ENCODE peak calls at places on chromosomes 13 and 19, in eight cellular contexts. S is CD8-positive, alpha-beta T cell; K is tibial artery; I is CD4-positive, alpha-beta memory T cell; D is heart right ventricle; W is A673; A is breast epithelium; L is endodermal cell. O is an unnamed sample.

GRCh38 chr13:26621731-26622401 is 64.4 kb downstream of the WASF3 start:
- DNase-seq in S (no peak), K (no peak), I (no peak), D (no peak), W (no peak), A (no peak), L (no peak), O (no peak)

GRCh38 chr13:44155422-44156293 is 218.0 kb upstream of the SERP2 start:
- DNase-seq in S (no peak), K (peak; percentile 70), I (no peak), D (peak; percentile 62), W (no peak), A (peak; percentile 57), L (peak; percentile 69), O (peak; percentile 79)

GRCh38 chr19:36420961-36421748 is 2.7 kb upstream of the ZFP82 start:
- DNase-seq in S (no peak), K (no peak), I (no peak), D (peak; percentile 18), W (peak; percentile 33), A (peak; percentile 51), L (no peak), O (peak; percentile 52)

GRCh38 chr13:49932868-49933267 is 3.3 kb downstream of the SPRYD7 start:
- DNase-seq in S (no peak), K (no peak), I (no peak), D (no peak), W (no peak), A (no peak), L (no peak), O (no peak)

GRCh38 chr13:21901772-21902708 is 231.2 kb downstream of the FGF9 start:
- DNase-seq in S (no peak), K (no peak), I (no peak), D (no peak), W (no peak), A (no peak), L (no peak), O (peak; percentile 71)

GRCh38 chr13:23750383-23751121 is 138.6 kb downstream of the MIPEP start:
- DNase-seq in S (no peak), K (no peak), I (no peak), D (no peak), W (no peak), A (no peak), L (no peak), O (no peak)

GRCh38 chr19:3778104-3778867 is 6.3 kb upstream of the RAX2 start:
- DNase-seq in S (no peak), K (no peak), I (no peak), D (no peak), W (no peak), A (no peak), L (peak; percentile 38), O (peak; percentile 58)

GRCh38 chr19:30227661-30228112 is 144.5 kb upstream of the ZNF536 start:
- DNase-seq in S (no peak), K (peak; percentile 37), I (no peak), D (peak; percentile 65), W (peak; percentile 78), A (peak; percentile 66), L (peak; percentile 92), O (peak; percentile 84)

GRCh38 chr13:42076309-42076713 is 27.9 kb downstream of the DGKH start:
- DNase-seq in S (no peak), K (no peak), I (no peak), D (no peak), W (no peak), A (no peak), L (no peak), O (no peak)

GRCh38 chr13:94014461-94014860 is 465.0 kb downstream of the DCT start:
- DNase-seq in S (no peak), K (no peak), I (no peak), D (no peak), W (no peak), A (no peak), L (no peak), O (no peak)

GRCh38 chr19:35903550-35904179 is 1.3 kb downstream of the HCST start:
- DNase-seq in S (peak; percentile 95), K (peak; percentile 78), I (peak; percentile 91), D (peak; percentile 72), W (peak; percentile 90), A (no peak), L (peak; percentile 92), O (peak; percentile 89)

GRCh38 chr19:49443366-49444099 is 2.2 kb upstream of the SLC17A7 start:
- DNase-seq in S (peak; percentile 94), K (peak; percentile 96), I (peak; percentile 95), D (peak; percentile 96), W (peak; percentile 98), A (peak; percentile 93), L (peak; percentile 99), O (peak; percentile 97)

GRCh38 chr13:40982772-40983171 is 36.3 kb downstream of the ELF1 start:
- DNase-seq in S (peak; percentile 72), K (peak; percentile 54), I (peak; percentile 78), D (peak; percentile 76), W (peak; percentile 93), A (no peak), L (no peak), O (no peak)

GRCh38 chr13:28355046-28355821 is 139.7 kb downstream of the FLT1 start:
- DNase-seq in S (no peak), K (no peak), I (no peak), D (no peak), W (no peak), A (no peak), L (no peak), O (no peak)

GRCh38 chr19:46537136-46538097 is 41.8 kb upstream of the PNMA8B start:
- DNase-seq in S (peak; percentile 52), K (peak; percentile 62), I (peak; percentile 53), D (peak; percentile 38), W (peak; percentile 50), A (no peak), L (peak; percentile 85), O (peak; percentile 86)

GRCh38 chr19:57812201-57812600 is 2.5 kb downstream of the ZNF552 start:
- DNase-seq in S (no peak), K (no peak), I (no peak), D (no peak), W (no peak), A (no peak), L (no peak), O (no peak)

GRCh38 chr13:102648046-102648445 is 46.8 kb downstream of the METTL21C start:
- DNase-seq in S (no peak), K (no peak), I (no peak), D (no peak), W (peak; percentile 47), A (no peak), L (no peak), O (no peak)

GRCh38 chr19:40279761-40280607 is 5.2 kb downstream of the AKT2 start:
- DNase-seq in S (no peak), K (no peak), I (no peak), D (no peak), W (no peak), A (no peak), L (no peak), O (peak; percentile 44)

GRCh38 chr19:36152061-36152885 is at the start of gene COX7A1:
- DNase-seq in S (no peak), K (peak; percentile 85), I (no peak), D (peak; percentile 87), W (no peak), A (no peak), L (peak; percentile 54), O (peak; percentile 82)

GRCh38 chr13:74129500-74130144 is 4.6 kb downstream of the KLF12 start:
- DNase-seq in S (peak; percentile 47), K (no peak), I (peak; percentile 64), D (peak; percentile 12), W (peak; percentile 81), A (no peak), L (no peak), O (peak; percentile 30)

GRCh38 chr19:9467161-9467560 is 31.3 kb downstream of the ZNF560 start:
- DNase-seq in S (no peak), K (no peak), I (no peak), D (no peak), W (no peak), A (no peak), L (no peak), O (no peak)

GRCh38 chr13:61795580-61795979 is 379.9 kb upstream of the PCDH20 start:
- DNase-seq in S (no peak), K (no peak), I (no peak), D (no peak), W (no peak), A (no peak), L (no peak), O (no peak)

GRCh38 chr19:14381689-14382474 is 638 bp downstream of the ADGRE5 start:
- DNase-seq in S (peak; percentile 89), K (peak; percentile 62), I (peak; percentile 89), D (peak; percentile 48), W (peak; percentile 48), A (no peak), L (no peak), O (peak; percentile 76)

DNA sequence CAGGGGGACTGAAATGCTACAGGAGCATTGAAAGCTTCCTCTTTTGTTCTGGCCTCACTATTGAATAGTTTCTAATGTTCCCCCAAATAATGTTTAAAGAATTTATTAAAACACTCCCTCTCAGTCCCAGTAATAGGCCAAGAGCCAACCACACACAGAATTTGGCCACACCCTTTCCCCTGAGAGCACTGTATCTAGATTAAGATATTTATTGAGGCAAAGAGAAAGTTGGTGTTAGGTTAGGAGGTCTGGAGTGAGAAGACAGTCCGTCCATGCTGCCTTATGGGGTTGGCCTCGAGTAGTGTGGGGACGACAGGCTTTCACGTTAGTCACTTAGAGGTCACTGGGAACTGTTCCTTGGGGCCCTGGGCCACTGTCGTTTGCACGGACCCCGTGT is 122.9 kb upstream of the RNF113B start:
- DNase-seq in S (no peak), K (no peak), I (no peak), D (no peak), W (no peak), A (no peak), L (no peak), O (no peak)
- H3K4me1 ChIP-seq in S (no peaks in the 10 kb centered on the region), K (peaks cover 16% of the 10 kb centered on the region), I (no peaks in the 10 kb centered on the region), D (peaks cover 40% of the 10 kb centered on the region), W (peaks cover 20% of the 10 kb centered on the region), A (peaks cover 15% of the 10 kb centered on the region), L (peaks cover 18% of the 10 kb centered on the region), O (no peaks in the 10 kb centered on the region)

DNA sequence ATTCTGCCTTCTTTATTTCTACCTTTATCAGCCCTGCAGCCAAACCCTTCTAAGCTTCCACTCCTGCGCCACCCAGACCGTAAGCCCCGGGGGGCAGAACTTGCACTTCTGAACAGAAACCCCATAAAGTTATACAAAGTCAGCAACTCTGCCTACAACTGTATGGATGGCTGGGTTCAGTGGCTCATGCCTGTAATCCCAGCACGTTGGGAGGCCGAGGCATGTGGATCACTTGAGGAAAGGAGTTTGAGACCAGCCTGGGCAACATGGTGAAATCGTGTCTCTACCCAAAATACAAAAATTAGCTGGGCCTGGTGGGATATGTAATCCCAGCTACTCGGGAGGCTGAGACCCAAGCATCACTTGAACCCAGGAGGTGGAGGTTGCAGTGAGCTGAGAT is 10.4 kb downstream of the RANBP3 start:
- DNase-seq in S (no peak), K (no peak), I (no peak), D (no peak), W (no peak), A (no peak), L (no peak), O (no peak)
- H3K4me1 ChIP-seq in S (peaks cover 92% of the 10 kb centered on the region), K (peaks cover 28% of the 10 kb centered on the region), I (peaks cover 95% of the 10 kb centered on the region), D (peaks cover 82% of the 10 kb centered on the region), W (peaks cover 29% of the 10 kb centered on the region), A (peaks cover 14% of the 10 kb centered on the region), L (peaks cover 25% of the 10 kb centered on the region), O (peaks cover 39% of the 10 kb centered on the region)

GRCh38 chr13:110396913-110397379 is 89.9 kb downstream of the COL4A2 start:
- DNase-seq in S (no peak), K (peak; percentile 98), I (no peak), D (peak; percentile 83), W (no peak), A (no peak), L (no peak), O (peak; percentile 97)
- H3K4me1 ChIP-seq in S (no peaks in the 10 kb centered on the region), K (peaks cover 67% of the 10 kb centered on the region), I (no peaks in the 10 kb centered on the region), D (peaks cover 80% of the 10 kb centered on the region), W (peaks cover 24% of the 10 kb centered on the region), A (no peaks in the 10 kb centered on the region), L (peaks cover 8% of the 10 kb centered on the region), O (peaks cover 8% of the 10 kb centered on the region)

GRCh38 chr19:33720155-33720493 is 76.5 kb upstream of the KCTD15 start:
- DNase-seq in S (no peak), K (no peak), I (no peak), D (no peak), W (no peak), A (no peak), L (no peak), O (no peak)
- H3K4me1 ChIP-seq in S (no peaks in the 10 kb centered on the region), K (no peaks in the 10 kb centered on the region), I (no peaks in the 10 kb centered on the region), D (no peaks in the 10 kb centered on the region), W (no peaks in the 10 kb centered on the region), A (no peaks in the 10 kb centered on the region), L (no peaks in the 10 kb centered on the region), O (no peaks in the 10 kb centered on the region)